ENCODE peak calls at places on chromosome X, in nine cellular contexts. O, M, P, V, D, Z, A, Q and U are unnamed samples.

GRCh38 chrX:55161581-55161980 is 58.6 kb upstream of the PAGE5 start:
- DNase-seq in O (no peak), M (no peak), P (no peak), V (peak; percentile 4), D (no peak), Z (no peak), A (no peak), Q (peak; percentile 56), U (no peak)

GRCh38 chrX:13646154-13646549 is 6.8 kb upstream of the TCEANC start:
- DNase-seq in O (no peak), M (peak; percentile 73), P (peak; percentile 31), V (peak; percentile 81), D (peak; percentile 62), Z (peak; percentile 78), A (no peak), Q (peak; percentile 86), U (no peak)

GRCh38 chrX:69083361-69083760 is 81.9 kb downstream of the PJA1 start:
- DNase-seq in O (no peak), M (no peak), P (no peak), V (no peak), D (no peak), Z (no peak), A (no peak), Q (no peak), U (no peak)

GRCh38 chrX:111124418-111124817 is 28.4 kb downstream of the PAK3 start:
- DNase-seq in O (no peak), M (no peak), P (no peak), V (no peak), D (no peak), Z (no peak), A (no peak), Q (no peak), U (no peak)

GRCh38 chrX:39167791-39168190 is 366.5 kb downstream of the MID1IP1 start:
- DNase-seq in O (no peak), M (no peak), P (no peak), V (no peak), D (no peak), Z (no peak), A (no peak), Q (no peak), U (no peak)

GRCh38 chrX:57286507-57287251 is at the start of gene FAAH2:
- DNase-seq in O (peak; percentile 40), M (no peak), P (peak; percentile 53), V (no peak), D (peak; percentile 82), Z (no peak), A (no peak), Q (peak; percentile 87), U (peak; percentile 57)

GRCh38 chrX:13533726-13534125 is 35.7 kb upstream of the EGFL6 start:
- DNase-seq in O (no peak), M (peak; percentile 27), P (no peak), V (peak; percentile 34), D (no peak), Z (no peak), A (no peak), Q (no peak), U (no peak)

GRCh38 chrX:22559506-22559905 is 286.8 kb downstream of the CBLL2 start:
- DNase-seq in O (no peak), M (peak; percentile 14), P (no peak), V (peak; percentile 51), D (no peak), Z (no peak), A (no peak), Q (no peak), U (no peak)

GRCh38 chrX:12770440-12770839 is 20.8 kb upstream of the PRPS2 start:
- DNase-seq in O (no peak), M (peak; percentile 40), P (no peak), V (peak; percentile 55), D (no peak), Z (peak; percentile 58), A (no peak), Q (no peak), U (no peak)

GRCh38 chrX:23699636-23700194 is 32.4 kb downstream of the PRDX4 start:
- DNase-seq in O (no peak), M (peak; percentile 48), P (peak; percentile 11), V (peak; percentile 19), D (no peak), Z (peak; percentile 2), A (no peak), Q (peak; percentile 82), U (no peak)
- TF ChIP-seq CTCF in O (no peak), M (no peak), P (no peak), V (no peak), D (no peak), Z (no peak), A (no peak), Q (no peak), U (no peak)

DNA sequence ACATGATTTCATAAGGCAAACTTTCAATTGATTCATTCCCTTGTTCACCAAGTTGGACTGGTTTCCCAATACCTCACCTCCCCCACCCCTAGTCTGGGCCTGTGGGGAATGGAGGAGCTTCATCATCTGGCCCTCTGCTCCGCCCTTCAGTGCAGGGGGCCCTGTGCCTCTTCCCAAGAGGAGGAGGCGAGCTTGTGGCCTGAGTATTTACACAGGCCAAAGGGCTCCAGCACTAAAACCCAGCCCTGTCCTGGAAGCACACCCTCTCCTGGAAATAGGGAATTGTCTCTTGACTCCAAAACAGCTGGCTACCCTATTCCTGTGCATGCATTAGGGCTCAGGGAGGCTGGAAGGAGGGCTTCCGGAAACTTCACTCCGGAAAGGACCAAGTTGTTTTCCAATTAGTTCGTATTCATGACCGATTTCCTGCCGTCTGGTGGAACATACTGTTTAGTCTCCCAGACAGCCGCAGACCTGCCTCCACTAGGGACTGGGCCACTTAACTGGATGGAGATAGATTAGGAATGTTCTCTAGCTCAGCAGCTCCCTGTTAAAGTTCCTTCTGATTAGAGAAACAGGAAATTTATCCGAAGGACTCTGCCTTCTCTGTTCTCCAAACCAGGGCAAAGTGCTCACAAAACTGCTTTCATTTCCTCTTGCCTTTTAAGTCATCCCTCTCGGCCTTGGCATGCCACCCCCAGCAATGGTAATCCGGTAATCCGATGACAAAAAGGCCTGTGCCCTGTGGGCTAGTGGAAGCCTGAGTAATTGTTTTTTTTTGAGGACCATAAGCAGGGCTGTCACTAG is 5.8 kb downstream of the SRPX2 start:
- DNase-seq in O (no peak), M (peak; percentile 95), P (no peak), V (peak; percentile 87), D (peak; percentile 20), Z (peak; percentile 95), A (no peak), Q (peak; percentile 58), U (no peak)
- H3K4me3 ChIP-seq in O (no peak overlapping the region), M (no peak overlapping the region), P (no peak overlapping the region), V (no peak overlapping the region), D (no peak overlapping the region), Z (no peak overlapping the region), A (no peak overlapping the region), Q (no peak overlapping the region), U (no peak overlapping the region)

GRCh38 chrX:133929836-133930464 is 55.4 kb downstream of the GPC3 start:
- DNase-seq in O (no peak), M (no peak), P (no peak), V (no peak), D (no peak), Z (no peak), A (no peak), Q (no peak), U (no peak)

GRCh38 chrX:133928365-133928764 is 57.0 kb downstream of the GPC3 start:
- DNase-seq in O (no peak), M (no peak), P (no peak), V (no peak), D (no peak), Z (no peak), A (no peak), Q (no peak), U (no peak)

GRCh38 chrX:133926099-133926498 is 59.3 kb downstream of the GPC3 start:
- DNase-seq in O (no peak), M (no peak), P (no peak), V (no peak), D (no peak), Z (no peak), A (no peak), Q (no peak), U (no peak)

GRCh38 chrX:133924548-133924947 is 60.8 kb downstream of the GPC3 start:
- DNase-seq in O (no peak), M (no peak), P (no peak), V (no peak), D (no peak), Z (no peak), A (no peak), Q (no peak), U (no peak)

GRCh38 chrX:133926809-133927208 is 58.6 kb downstream of the GPC3 start:
- DNase-seq in O (no peak), M (no peak), P (no peak), V (no peak), D (no peak), Z (no peak), A (no peak), Q (no peak), U (no peak)
- TF ChIP-seq CTCF in O (no peak), M (no peak), P (no peak), V (no peak), D (no peak), Z (no peak), A (no peak), Q (peak; percentile 54), U (no peak)

DNA sequence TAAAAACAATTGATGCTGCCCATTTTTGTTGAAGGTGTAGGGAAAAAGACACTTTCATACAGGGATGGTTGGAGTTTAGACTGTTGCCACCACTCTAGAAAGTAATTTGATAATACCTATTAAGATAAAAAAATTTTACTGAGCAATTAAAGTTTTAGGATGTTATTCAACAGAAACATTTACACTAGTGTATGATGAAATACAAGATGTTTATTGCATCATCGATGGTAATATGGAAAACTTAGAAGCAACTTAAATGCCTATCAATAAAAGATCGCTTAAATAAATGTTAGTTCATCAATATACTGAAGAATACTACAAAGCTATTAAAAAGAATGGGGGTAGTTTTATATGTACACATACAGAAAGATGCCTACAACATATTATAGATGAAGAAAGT is 9.2 kb upstream of the VSIG4 start:
- DNase-seq in O (no peak), M (no peak), P (no peak), V (no peak), D (no peak), Z (no peak), A (no peak), Q (no peak), U (no peak)
- H3K4me3 ChIP-seq in O (no peak overlapping the region), M (no peak overlapping the region), P (no peak overlapping the region), V (no peak overlapping the region), D (no peak overlapping the region), Z (no peak overlapping the region), A (no peak overlapping the region), Q (no peak overlapping the region), U (no peak overlapping the region)

DNA sequence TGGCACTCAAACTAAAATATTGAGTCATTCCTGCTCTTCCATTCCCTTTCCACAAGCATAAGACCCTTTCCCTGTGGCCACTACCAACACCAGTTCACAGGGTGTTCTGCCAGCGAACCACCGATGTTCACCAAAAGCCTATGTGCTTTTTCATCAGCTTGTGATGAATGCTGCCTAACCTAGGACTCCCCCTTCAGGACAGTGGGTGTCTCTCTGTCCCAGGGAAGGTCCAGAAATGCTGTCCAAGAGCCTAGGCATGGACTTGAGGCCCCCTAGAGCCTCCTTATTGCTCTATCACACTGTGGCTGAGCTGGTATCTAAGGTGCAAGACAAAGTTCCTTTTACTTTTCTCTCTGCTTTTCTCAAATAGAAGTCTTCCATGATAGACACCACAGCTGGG is 1015.6 kb downstream of the PCDH19 start:
- DNase-seq in O (no peak), M (no peak), P (no peak), V (no peak), D (no peak), Z (no peak), A (no peak), Q (peak; percentile 80), U (no peak)
- TF ChIP-seq CTCF in O (peak; percentile 6), M (no peak), P (no peak), V (no peak), D (no peak), Z (no peak), A (no peak), Q (peak; percentile 81), U (no peak)